ENCODE peak calls at places on chromosomes 5 and 9, in four cellular contexts. One of them, this sample, is unnamed.

GRCh38 chr5:25006734-25007133 is 362.0 kb upstream of the CDH10 start:
- DNase-seq in vagina: no peak
- DNase-seq in dorsolateral prefrontal cortex: no peak
- DNase-seq in CD8-positive, alpha-beta memory T cell: no peak
- DNase-seq in this sample: no peak

GRCh38 chr5:168734657-168735344 is 155.6 kb upstream of the PANK3 start:
- DNase-seq in vagina: peak
- DNase-seq in dorsolateral prefrontal cortex: no peak
- DNase-seq in CD8-positive, alpha-beta memory T cell: no peak
- DNase-seq in this sample: no peak

GRCh38 chr9:36100532-36100931 is 36.0 kb upstream of the GLIPR2 start:
- DNase-seq in vagina: no peak
- DNase-seq in dorsolateral prefrontal cortex: no peak
- DNase-seq in CD8-positive, alpha-beta memory T cell: no peak
- DNase-seq in this sample: no peak

GRCh38 chr5:41747291-41747690 is 122.9 kb downstream of the OXCT1 start:
- DNase-seq in vagina: no peak
- DNase-seq in dorsolateral prefrontal cortex: no peak
- DNase-seq in CD8-positive, alpha-beta memory T cell: no peak
- DNase-seq in this sample: peak

GRCh38 chr5:63564789-63565188 is 397.5 kb downstream of the HTR1A start:
- DNase-seq in vagina: no peak
- DNase-seq in dorsolateral prefrontal cortex: no peak
- DNase-seq in CD8-positive, alpha-beta memory T cell: no peak
- DNase-seq in this sample: peak

GRCh38 chr5:169945831-169946261 is 34.4 kb downstream of the INSYN2B start:
- DNase-seq in vagina: no peak
- DNase-seq in dorsolateral prefrontal cortex: peak
- DNase-seq in CD8-positive, alpha-beta memory T cell: no peak
- DNase-seq in this sample: no peak

GRCh38 chr9:121153642-121154041 is 48.0 kb downstream of the RAB14 start:
- DNase-seq in vagina: no peak
- DNase-seq in dorsolateral prefrontal cortex: no peak
- DNase-seq in CD8-positive, alpha-beta memory T cell: no peak
- DNase-seq in this sample: no peak

GRCh38 chr5:90590-91547 is 1.1 kb upstream of the PLEKHG4B start:
- DNase-seq in vagina: no peak
- DNase-seq in dorsolateral prefrontal cortex: no peak
- DNase-seq in CD8-positive, alpha-beta memory T cell: no peak
- DNase-seq in this sample: no peak

GRCh38 chr9:135324329-135324728 is 155.3 kb upstream of the PPP1R26 start:
- DNase-seq in vagina: no peak
- DNase-seq in dorsolateral prefrontal cortex: no peak
- DNase-seq in CD8-positive, alpha-beta memory T cell: no peak
- DNase-seq in this sample: no peak

GRCh38 chr5:82164109-82164956 is 113.8 kb downstream of the RPS23 start:
- DNase-seq in vagina: no peak
- DNase-seq in dorsolateral prefrontal cortex: no peak
- DNase-seq in CD8-positive, alpha-beta memory T cell: no peak
- DNase-seq in this sample: no peak

GRCh38 chr9:69785757-69786156 is 25.9 kb upstream of the PTAR1 start:
- DNase-seq in vagina: no peak
- DNase-seq in dorsolateral prefrontal cortex: no peak
- DNase-seq in CD8-positive, alpha-beta memory T cell: no peak
- DNase-seq in this sample: no peak

GRCh38 chr5:148932355-148932935 is 106.0 kb downstream of the ADRB2 start:
- DNase-seq in vagina: no peak
- DNase-seq in dorsolateral prefrontal cortex: no peak
- DNase-seq in CD8-positive, alpha-beta memory T cell: no peak
- DNase-seq in this sample: no peak

GRCh38 chr9:90162819-90163218 is 479.8 kb downstream of the DIRAS2 start:
- DNase-seq in vagina: no peak
- DNase-seq in dorsolateral prefrontal cortex: no peak
- DNase-seq in CD8-positive, alpha-beta memory T cell: no peak
- DNase-seq in this sample: no peak

GRCh38 chr5:65062684-65063083 is 294.0 kb downstream of the CWC27 start:
- DNase-seq in vagina: no peak
- DNase-seq in dorsolateral prefrontal cortex: no peak
- DNase-seq in CD8-positive, alpha-beta memory T cell: no peak
- DNase-seq in this sample: no peak

GRCh38 chr9:136532799-136533774 is 12.8 kb downstream of the NOTCH1 start:
- DNase-seq in vagina: no peak
- DNase-seq in dorsolateral prefrontal cortex: no peak
- DNase-seq in CD8-positive, alpha-beta memory T cell: peak
- DNase-seq in this sample: no peak

GRCh38 chr5:33854733-33855151 is 37.0 kb downstream of the ADAMTS12 start:
- DNase-seq in vagina: no peak
- DNase-seq in dorsolateral prefrontal cortex: no peak
- DNase-seq in CD8-positive, alpha-beta memory T cell: no peak
- DNase-seq in this sample: no peak

GRCh38 chr5:180644825-180645608 is 4.4 kb downstream of the FLT4 start:
- DNase-seq in vagina: no peak
- DNase-seq in dorsolateral prefrontal cortex: no peak
- DNase-seq in CD8-positive, alpha-beta memory T cell: no peak
- DNase-seq in this sample: no peak

GRCh38 chr5:41935544-41935943 is 10.5 kb downstream of the FBXO4 start:
- DNase-seq in vagina: no peak
- DNase-seq in dorsolateral prefrontal cortex: no peak
- DNase-seq in CD8-positive, alpha-beta memory T cell: no peak
- DNase-seq in this sample: no peak

GRCh38 chr5:13708432-13708831 is 236.1 kb downstream of the DNAH5 start:
- DNase-seq in vagina: no peak
- DNase-seq in dorsolateral prefrontal cortex: no peak
- DNase-seq in CD8-positive, alpha-beta memory T cell: no peak
- DNase-seq in this sample: no peak

GRCh38 chr9:37466037-37466709 is 923 bp upstream of the ZBTB5 start:
- DNase-seq in vagina: no peak
- DNase-seq in dorsolateral prefrontal cortex: peak
- DNase-seq in CD8-positive, alpha-beta memory T cell: no peak
- DNase-seq in this sample: peak

GRCh38 chr5:175788155-175788787 is 83.1 kb upstream of the CPLX2 start:
- DNase-seq in vagina: no peak
- DNase-seq in dorsolateral prefrontal cortex: no peak
- DNase-seq in CD8-positive, alpha-beta memory T cell: no peak
- DNase-seq in this sample: no peak

GRCh38 chr5:61020415-61020814 is 75.4 kb downstream of the NDUFAF2 start:
- DNase-seq in vagina: no peak
- DNase-seq in dorsolateral prefrontal cortex: no peak
- DNase-seq in CD8-positive, alpha-beta memory T cell: no peak
- DNase-seq in this sample: no peak

GRCh38 chr5:173786296-173787187 is 101.6 kb upstream of the CPEB4 start:
- DNase-seq in vagina: no peak
- DNase-seq in dorsolateral prefrontal cortex: no peak
- DNase-seq in CD8-positive, alpha-beta memory T cell: no peak
- DNase-seq in this sample: no peak

GRCh38 chr5:169426674-169427250 is 125.8 kb upstream of the SLIT3 start:
- DNase-seq in vagina: no peak
- DNase-seq in dorsolateral prefrontal cortex: no peak
- DNase-seq in CD8-positive, alpha-beta memory T cell: no peak
- DNase-seq in this sample: no peak

GRCh38 chr9:98943682-98944129 is at the start of gene COL15A1:
- DNase-seq in vagina: no peak
- DNase-seq in dorsolateral prefrontal cortex: no peak
- DNase-seq in CD8-positive, alpha-beta memory T cell: no peak
- DNase-seq in this sample: no peak
- H3K4me3 ChIP-seq in vagina: peak
- H3K4me3 ChIP-seq in dorsolateral prefrontal cortex: peak
- H3K4me3 ChIP-seq in CD8-positive, alpha-beta memory T cell: no peak
- H3K4me3 ChIP-seq in this sample: no peak

DNA sequence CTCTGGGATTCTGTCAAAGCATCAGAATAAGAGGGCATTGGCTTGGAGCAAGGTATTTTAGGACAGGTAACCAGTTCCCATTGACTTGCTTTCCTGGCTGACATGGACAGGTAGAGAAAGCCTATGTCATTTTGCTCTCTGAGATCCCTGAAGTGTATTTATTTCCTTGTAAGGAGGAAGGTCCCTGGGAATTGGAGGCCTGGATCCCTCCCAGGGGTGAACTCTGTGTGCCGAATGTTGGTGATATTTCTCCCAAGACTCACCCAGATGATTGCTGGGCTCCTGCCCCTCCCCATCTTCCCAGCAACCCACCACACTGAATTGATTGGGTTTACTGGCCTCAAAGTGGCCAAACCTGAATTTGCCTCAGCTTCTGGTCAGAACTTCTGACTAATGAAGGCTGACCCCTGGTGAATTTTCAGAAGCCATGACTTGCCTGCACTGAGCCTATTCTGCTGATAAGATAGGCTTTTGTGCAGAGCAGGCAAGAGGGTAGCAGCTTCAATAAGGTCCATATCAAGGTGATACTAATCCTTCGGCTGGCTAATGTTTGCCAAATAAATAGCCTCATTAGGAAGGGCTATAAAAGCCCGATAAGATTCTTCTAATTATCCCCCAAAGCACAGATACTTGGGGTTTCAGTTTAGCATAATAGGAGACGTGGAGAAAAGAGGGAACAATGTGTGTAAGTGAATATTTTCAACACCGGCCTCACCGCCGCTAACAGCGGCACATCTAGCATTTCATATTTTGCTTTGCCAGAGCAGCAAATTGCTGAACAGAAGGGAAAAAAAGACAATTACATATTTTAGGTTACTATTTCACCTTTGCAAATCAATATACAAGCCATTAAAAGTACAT is 152.9 kb upstream of the PITX1 start:
- DNase-seq in vagina: peak
- DNase-seq in dorsolateral prefrontal cortex: no peak
- DNase-seq in CD8-positive, alpha-beta memory T cell: no peak
- DNase-seq in this sample: no peak
- H3K4me3 ChIP-seq in vagina: no peak
- H3K4me3 ChIP-seq in dorsolateral prefrontal cortex: no peak
- H3K4me3 ChIP-seq in CD8-positive, alpha-beta memory T cell: no peak
- H3K4me3 ChIP-seq in this sample: no peak

DNA sequence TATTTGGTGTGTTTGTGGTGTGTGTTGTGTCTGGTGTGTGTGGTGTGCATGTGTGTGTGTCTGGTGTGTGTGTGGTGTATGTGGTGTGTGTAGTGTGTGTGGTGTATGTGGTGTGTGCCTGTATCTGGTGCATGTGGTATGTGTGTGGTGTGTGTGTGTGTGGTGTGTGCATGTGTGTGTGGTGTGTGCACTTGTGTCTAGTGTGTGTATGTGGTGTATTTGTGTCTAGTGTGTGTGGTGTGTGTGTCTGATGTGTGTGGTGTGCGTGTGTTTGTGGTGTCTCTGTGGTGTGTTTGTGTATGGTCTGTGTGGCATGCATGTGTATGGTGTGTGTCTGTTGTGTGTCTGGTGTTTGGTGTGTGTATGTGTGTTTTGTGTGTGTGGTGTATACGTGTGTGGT is 71.1 kb downstream of the CACNA1B start:
- DNase-seq in vagina: no peak
- DNase-seq in dorsolateral prefrontal cortex: no peak
- DNase-seq in CD8-positive, alpha-beta memory T cell: no peak
- DNase-seq in this sample: no peak
- H3K4me3 ChIP-seq in vagina: no peak
- H3K4me3 ChIP-seq in dorsolateral prefrontal cortex: no peak
- H3K4me3 ChIP-seq in CD8-positive, alpha-beta memory T cell: no peak
- H3K4me3 ChIP-seq in this sample: no peak

DNA sequence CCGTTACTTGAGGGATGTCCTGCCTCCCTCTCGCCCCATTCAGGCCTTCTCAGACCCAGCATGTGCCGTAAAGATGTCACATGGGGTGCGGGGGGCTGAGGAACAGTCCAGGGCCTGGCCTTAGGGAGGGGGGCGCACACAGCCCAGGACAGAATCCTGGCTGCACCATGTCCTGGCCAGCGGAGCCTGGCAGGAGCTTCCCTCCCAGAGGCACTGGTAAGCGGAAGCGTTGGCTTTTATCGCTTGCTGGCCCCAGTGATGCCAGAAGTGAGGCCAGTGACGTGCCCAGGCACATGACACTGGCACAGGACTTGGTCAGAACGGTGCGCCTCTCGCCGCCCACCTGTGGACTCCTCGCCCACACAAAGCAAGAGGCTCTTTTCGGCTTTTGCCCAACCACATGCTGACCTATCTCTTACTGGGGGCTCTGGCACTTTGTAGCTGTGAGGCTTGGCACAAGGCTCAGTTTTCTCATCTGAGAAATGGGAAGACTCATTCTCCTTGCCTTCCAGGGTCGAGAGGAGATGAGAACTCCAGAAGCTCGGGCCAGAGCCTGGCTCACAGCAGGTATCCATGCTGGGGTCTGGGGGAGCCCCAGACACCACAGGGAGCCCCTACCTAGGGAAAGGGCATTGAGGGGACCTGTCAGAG is 59.0 kb downstream of the LMX1B start:
- DNase-seq in vagina: no peak
- DNase-seq in dorsolateral prefrontal cortex: no peak
- DNase-seq in CD8-positive, alpha-beta memory T cell: no peak
- DNase-seq in this sample: no peak
- H3K4me3 ChIP-seq in vagina: no peak
- H3K4me3 ChIP-seq in dorsolateral prefrontal cortex: no peak
- H3K4me3 ChIP-seq in CD8-positive, alpha-beta memory T cell: no peak
- H3K4me3 ChIP-seq in this sample: no peak

GRCh38 chr5:32710859-32711692 is at the start of gene NPR3:
- DNase-seq in vagina: no peak
- DNase-seq in dorsolateral prefrontal cortex: no peak
- DNase-seq in CD8-positive, alpha-beta memory T cell: no peak
- DNase-seq in this sample: no peak
- H3K4me3 ChIP-seq in vagina: peak
- H3K4me3 ChIP-seq in dorsolateral prefrontal cortex: peak
- H3K4me3 ChIP-seq in CD8-positive, alpha-beta memory T cell: peak
- H3K4me3 ChIP-seq in this sample: peak

DNA sequence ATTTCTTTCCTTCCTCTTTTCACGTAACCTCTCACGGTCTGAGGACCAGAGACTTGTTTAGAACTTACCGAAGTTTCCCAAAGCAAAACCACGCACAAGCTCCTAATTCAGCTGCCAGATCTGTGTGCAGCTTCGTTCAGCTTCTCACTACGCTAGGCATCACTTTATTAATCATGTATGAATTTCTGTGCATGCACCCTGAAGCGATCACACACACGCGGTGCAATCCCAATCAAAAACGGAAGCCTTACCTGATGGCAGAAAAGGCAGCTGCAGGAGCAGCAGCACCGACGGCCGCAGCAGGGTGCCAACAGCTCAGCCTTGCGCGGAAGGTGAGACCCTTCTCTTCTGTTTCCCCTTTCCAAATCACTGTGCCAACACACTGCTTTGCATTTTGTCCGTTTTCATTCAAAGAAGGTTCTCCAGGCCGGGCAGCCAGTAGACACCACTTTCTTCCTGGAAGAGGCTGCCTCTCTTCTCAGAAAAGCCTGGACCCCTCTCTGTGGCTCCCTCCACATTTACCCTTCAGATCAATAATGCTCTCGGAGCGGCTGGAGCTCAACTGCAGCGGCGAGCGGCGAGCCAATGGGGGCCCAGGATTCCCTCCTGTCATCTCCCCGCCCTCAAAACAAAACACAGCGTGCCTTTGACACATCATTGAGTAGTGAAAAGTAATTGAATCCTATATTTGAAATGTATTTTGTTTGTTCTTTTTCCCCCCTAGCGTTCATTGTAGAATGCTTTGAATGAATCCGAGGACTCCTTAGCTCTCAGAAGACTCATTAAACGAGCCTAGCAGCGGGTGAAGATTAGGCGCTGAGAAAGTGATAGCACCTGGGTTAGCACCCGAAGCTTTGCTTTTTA is at the start of gene CDH12:
- DNase-seq in vagina: no peak
- DNase-seq in dorsolateral prefrontal cortex: peak
- DNase-seq in CD8-positive, alpha-beta memory T cell: no peak
- DNase-seq in this sample: peak
- H3K4me3 ChIP-seq in vagina: peak
- H3K4me3 ChIP-seq in dorsolateral prefrontal cortex: peak
- H3K4me3 ChIP-seq in CD8-positive, alpha-beta memory T cell: no peak
- H3K4me3 ChIP-seq in this sample: peak

This sample was measured in BE2C.